ENCODE peak calls at places on chromosomes 4 and X, in nine cellular contexts. One of them, this sample, is unnamed.

GRCh38 chrX:120562569-120562926 is 1.8 kb upstream of the CUL4B start:
- DNase-seq in progenitor cell of endocrine pancreas: no peak
- DNase-seq in lower leg skin: no peak
- DNase-seq in fibroblast of the aortic adventitia: no peak
- DNase-seq in AG09309: no peak
- DNase-seq in dorsolateral prefrontal cortex: no peak
- DNase-seq in K562: no peak
- DNase-seq in spleen: no peak
- DNase-seq in adrenal gland: no peak
- DNase-seq in this sample: no peak

GRCh38 chr4:140935259-140935658 is 179.1 kb upstream of the TBC1D9 start:
- DNase-seq in progenitor cell of endocrine pancreas: no peak
- DNase-seq in lower leg skin: no peak
- DNase-seq in fibroblast of the aortic adventitia: peak
- DNase-seq in AG09309: no peak
- DNase-seq in dorsolateral prefrontal cortex: no peak
- DNase-seq in K562: no peak
- DNase-seq in spleen: no peak
- DNase-seq in adrenal gland: peak
- DNase-seq in this sample: no peak

GRCh38 chr4:128782076-128782715 is 27.3 kb upstream of the JADE1 start:
- DNase-seq in progenitor cell of endocrine pancreas: no peak
- DNase-seq in lower leg skin: no peak
- DNase-seq in fibroblast of the aortic adventitia: peak
- DNase-seq in AG09309: no peak
- DNase-seq in dorsolateral prefrontal cortex: no peak
- DNase-seq in K562: peak
- DNase-seq in spleen: peak
- DNase-seq in adrenal gland: peak
- DNase-seq in this sample: no peak

GRCh38 chrX:28189011-28189410 is 207.8 kb upstream of the DCAF8L1 start:
- DNase-seq in progenitor cell of endocrine pancreas: no peak
- DNase-seq in lower leg skin: no peak
- DNase-seq in fibroblast of the aortic adventitia: peak
- DNase-seq in AG09309: no peak
- DNase-seq in dorsolateral prefrontal cortex: no peak
- DNase-seq in K562: no peak
- DNase-seq in spleen: no peak
- DNase-seq in adrenal gland: no peak
- DNase-seq in this sample: no peak

GRCh38 chr4:119300388-119301131 is 21.4 kb downstream of the FABP2 start:
- DNase-seq in progenitor cell of endocrine pancreas: peak
- DNase-seq in lower leg skin: peak
- DNase-seq in fibroblast of the aortic adventitia: peak
- DNase-seq in AG09309: peak
- DNase-seq in dorsolateral prefrontal cortex: peak
- DNase-seq in K562: peak
- DNase-seq in spleen: peak
- DNase-seq in adrenal gland: peak
- DNase-seq in this sample: peak

GRCh38 chrX:13689519-13690211 is 737 bp downstream of the RAB9A start:
- DNase-seq in progenitor cell of endocrine pancreas: no peak
- DNase-seq in lower leg skin: no peak
- DNase-seq in fibroblast of the aortic adventitia: peak
- DNase-seq in AG09309: no peak
- DNase-seq in dorsolateral prefrontal cortex: no peak
- DNase-seq in K562: no peak
- DNase-seq in spleen: no peak
- DNase-seq in adrenal gland: peak
- DNase-seq in this sample: no peak

GRCh38 chrX:87583679-87584078 is 66.1 kb downstream of the KLHL4 start:
- DNase-seq in progenitor cell of endocrine pancreas: no peak
- DNase-seq in lower leg skin: no peak
- DNase-seq in fibroblast of the aortic adventitia: peak
- DNase-seq in AG09309: no peak
- DNase-seq in dorsolateral prefrontal cortex: no peak
- DNase-seq in K562: peak
- DNase-seq in spleen: no peak
- DNase-seq in adrenal gland: peak
- DNase-seq in this sample: no peak

GRCh38 chr4:118918388-118918787 is 29.7 kb downstream of the SYNPO2 start:
- DNase-seq in progenitor cell of endocrine pancreas: no peak
- DNase-seq in lower leg skin: no peak
- DNase-seq in fibroblast of the aortic adventitia: peak
- DNase-seq in AG09309: peak
- DNase-seq in dorsolateral prefrontal cortex: no peak
- DNase-seq in K562: no peak
- DNase-seq in spleen: no peak
- DNase-seq in adrenal gland: no peak
- DNase-seq in this sample: no peak

GRCh38 chr4:24067781-24068193 is 177.9 kb upstream of the PPARGC1A start:
- DNase-seq in progenitor cell of endocrine pancreas: no peak
- DNase-seq in lower leg skin: no peak
- DNase-seq in fibroblast of the aortic adventitia: peak
- DNase-seq in AG09309: no peak
- DNase-seq in dorsolateral prefrontal cortex: peak
- DNase-seq in K562: no peak
- DNase-seq in spleen: no peak
- DNase-seq in adrenal gland: no peak
- DNase-seq in this sample: no peak

GRCh38 chrX:136162827-136163427 is 15.6 kb downstream of the FHL1 start:
- DNase-seq in progenitor cell of endocrine pancreas: no peak
- DNase-seq in lower leg skin: no peak
- DNase-seq in fibroblast of the aortic adventitia: peak
- DNase-seq in AG09309: no peak
- DNase-seq in dorsolateral prefrontal cortex: no peak
- DNase-seq in K562: peak
- DNase-seq in spleen: no peak
- DNase-seq in adrenal gland: peak
- DNase-seq in this sample: no peak

GRCh38 chr4:79852305-79852730 is 220.7 kb downstream of the ANTXR2 start:
- DNase-seq in progenitor cell of endocrine pancreas: no peak
- DNase-seq in lower leg skin: peak
- DNase-seq in fibroblast of the aortic adventitia: peak
- DNase-seq in AG09309: peak
- DNase-seq in dorsolateral prefrontal cortex: no peak
- DNase-seq in K562: no peak
- DNase-seq in spleen: no peak
- DNase-seq in adrenal gland: peak
- DNase-seq in this sample: no peak

GRCh38 chr4:107046261-107046660 is 10.1 kb upstream of the DKK2 start:
- DNase-seq in progenitor cell of endocrine pancreas: no peak
- DNase-seq in lower leg skin: no peak
- DNase-seq in fibroblast of the aortic adventitia: no peak
- DNase-seq in AG09309: no peak
- DNase-seq in dorsolateral prefrontal cortex: no peak
- DNase-seq in K562: no peak
- DNase-seq in spleen: no peak
- DNase-seq in adrenal gland: no peak
- DNase-seq in this sample: no peak

GRCh38 chr4:107044170-107044569 is 8.1 kb upstream of the DKK2 start:
- DNase-seq in progenitor cell of endocrine pancreas: no peak
- DNase-seq in lower leg skin: no peak
- DNase-seq in fibroblast of the aortic adventitia: peak
- DNase-seq in AG09309: no peak
- DNase-seq in dorsolateral prefrontal cortex: no peak
- DNase-seq in K562: no peak
- DNase-seq in spleen: no peak
- DNase-seq in adrenal gland: no peak
- DNase-seq in this sample: no peak
- TF ChIP-seq CTCF in progenitor cell of endocrine pancreas: no peak
- TF ChIP-seq CTCF in lower leg skin: no peak
- TF ChIP-seq CTCF in fibroblast of the aortic adventitia: no peak
- TF ChIP-seq CTCF in AG09309: peak
- TF ChIP-seq CTCF in dorsolateral prefrontal cortex: no peak
- TF ChIP-seq CTCF in K562: no peak
- TF ChIP-seq CTCF in spleen: no peak
- TF ChIP-seq CTCF in adrenal gland: peak
- TF ChIP-seq CTCF in this sample: no peak

DNA sequence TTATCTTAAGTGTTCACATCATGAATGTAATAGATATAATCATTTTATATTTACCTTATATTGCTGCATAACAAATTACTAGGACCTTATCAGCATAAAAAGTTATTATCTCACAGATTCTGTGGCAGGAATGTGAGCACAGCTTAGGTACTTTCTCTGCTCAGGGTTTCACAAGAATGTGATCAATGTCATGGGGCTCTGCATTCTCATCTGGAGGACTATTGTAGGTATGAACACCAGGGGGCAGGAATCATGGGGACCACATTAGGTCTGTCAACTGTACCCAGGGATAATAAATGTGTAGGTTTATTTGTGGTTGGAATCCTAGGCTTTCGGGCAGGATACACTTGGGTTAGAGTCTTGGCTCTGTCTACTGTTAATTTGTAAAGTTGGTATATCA is 519.2 kb downstream of the ARAP2 start:
- DNase-seq in progenitor cell of endocrine pancreas: no peak
- DNase-seq in lower leg skin: no peak
- DNase-seq in fibroblast of the aortic adventitia: no peak
- DNase-seq in AG09309: no peak
- DNase-seq in dorsolateral prefrontal cortex: no peak
- DNase-seq in K562: no peak
- DNase-seq in spleen: no peak
- DNase-seq in adrenal gland: no peak
- DNase-seq in this sample: no peak
- TF ChIP-seq CTCF in progenitor cell of endocrine pancreas: peak
- TF ChIP-seq CTCF in lower leg skin: no peak
- TF ChIP-seq CTCF in fibroblast of the aortic adventitia: no peak
- TF ChIP-seq CTCF in AG09309: no peak
- TF ChIP-seq CTCF in dorsolateral prefrontal cortex: no peak
- TF ChIP-seq CTCF in K562: no peak
- TF ChIP-seq CTCF in spleen: no peak
- TF ChIP-seq CTCF in adrenal gland: no peak
- TF ChIP-seq CTCF in this sample: no peak

DNA sequence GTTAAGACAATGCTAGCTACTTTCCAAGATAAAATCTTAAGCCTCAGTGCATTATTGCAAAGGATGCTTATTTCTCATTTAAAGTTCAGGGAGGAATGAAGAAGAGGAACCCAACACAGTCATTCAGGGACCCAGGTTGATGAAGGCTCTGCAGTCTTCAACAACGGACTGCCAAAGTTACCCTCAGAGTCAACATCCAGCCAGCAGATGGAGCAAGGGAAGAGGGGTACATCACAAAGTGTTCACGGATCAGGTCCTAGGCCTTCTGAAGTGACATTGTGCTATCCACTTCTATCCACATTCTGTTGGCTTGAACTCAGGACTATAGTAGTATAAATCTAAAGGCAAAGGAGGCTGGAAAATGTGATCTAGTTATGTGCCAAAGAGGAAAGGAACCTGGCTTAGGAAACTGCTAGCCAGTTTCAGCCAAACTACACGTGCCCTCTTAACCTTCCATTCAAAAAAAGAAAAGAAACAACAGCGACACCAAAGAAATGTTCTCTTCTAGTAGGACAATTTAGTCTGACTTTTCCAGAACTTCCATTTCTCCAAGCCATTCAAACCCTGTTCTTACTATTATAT is 28.8 kb downstream of the NKX6-1 start:
- DNase-seq in progenitor cell of endocrine pancreas: no peak
- DNase-seq in lower leg skin: no peak
- DNase-seq in fibroblast of the aortic adventitia: no peak
- DNase-seq in AG09309: no peak
- DNase-seq in dorsolateral prefrontal cortex: no peak
- DNase-seq in K562: no peak
- DNase-seq in spleen: no peak
- DNase-seq in adrenal gland: no peak
- DNase-seq in this sample: no peak
- TF ChIP-seq CTCF in progenitor cell of endocrine pancreas: no peak
- TF ChIP-seq CTCF in lower leg skin: no peak
- TF ChIP-seq CTCF in fibroblast of the aortic adventitia: no peak
- TF ChIP-seq CTCF in AG09309: peak
- TF ChIP-seq CTCF in dorsolateral prefrontal cortex: no peak
- TF ChIP-seq CTCF in K562: peak
- TF ChIP-seq CTCF in spleen: no peak
- TF ChIP-seq CTCF in adrenal gland: no peak
- TF ChIP-seq CTCF in this sample: no peak

GRCh38 chr4:1813915-1814314 is 20.8 kb downstream of the FGFR3 start:
- DNase-seq in progenitor cell of endocrine pancreas: no peak
- DNase-seq in lower leg skin: no peak
- DNase-seq in fibroblast of the aortic adventitia: no peak
- DNase-seq in AG09309: no peak
- DNase-seq in dorsolateral prefrontal cortex: no peak
- DNase-seq in K562: no peak
- DNase-seq in spleen: no peak
- DNase-seq in adrenal gland: no peak
- DNase-seq in this sample: no peak
- TF ChIP-seq CTCF in progenitor cell of endocrine pancreas: no peak
- TF ChIP-seq CTCF in lower leg skin: no peak
- TF ChIP-seq CTCF in fibroblast of the aortic adventitia: no peak
- TF ChIP-seq CTCF in AG09309: peak
- TF ChIP-seq CTCF in dorsolateral prefrontal cortex: no peak
- TF ChIP-seq CTCF in K562: peak
- TF ChIP-seq CTCF in spleen: no peak
- TF ChIP-seq CTCF in adrenal gland: no peak
- TF ChIP-seq CTCF in this sample: no peak

This sample was measured in omental fat pad.